ENCODE peak calls at places on chromosomes 16 and 17, in eight cellular contexts. W is cardiac muscle cell, H is MM.1S, Z is heart right ventricle, Q is lung, V is gastrocnemius medialis, T is tibial artery, J is astrocyte. B is an unnamed sample. For H3K4me1, the result is how much of the 10 kb centered on the place peaks cover.

GRCh38 chr17:78993241-78993956 is 13.7 kb upstream of the LGALS3BP start:
- DNase-seq in T (peak), Q (no peak), V (peak), W (peak), H (no peak), J (peak), Z (peak), B (peak)

GRCh38 chr17:48555616-48556533 is 11.0 kb upstream of the HOXB2 start:
- DNase-seq in Z (no peak), W (peak), Q (no peak), J (peak), V (no peak), T (no peak), H (no peak), B (peak)

GRCh38 chr16:47848481-47849109 is 307.2 kb downstream of the ABCC12 start:
- DNase-seq in Q (peak), Z (no peak), V (no peak), H (no peak), W (no peak), J (peak), T (no peak), B (no peak)

GRCh38 chr17:68684860-68685493 is 83.8 kb upstream of the FAM20A start:
- DNase-seq in T (no peak), W (no peak), Z (no peak), H (no peak), V (peak), Q (no peak), J (no peak), B (no peak)

GRCh38 chr16:53872248-53873221 is 168.6 kb downstream of the FTO start:
- DNase-seq in W (no peak), Q (no peak), Z (no peak), J (peak), V (no peak), T (no peak), H (no peak), B (no peak)

GRCh38 chr17:50630524-50631194 is 4.0 kb upstream of the ABCC3 start:
- DNase-seq in H (peak), T (no peak), W (peak), Q (peak), V (peak), J (no peak), Z (peak), B (peak)

GRCh38 chr17:49216953-49217650 is 6.6 kb downstream of the ABI3 start:
- DNase-seq in H (no peak), J (no peak), Z (peak), T (no peak), V (peak), Q (peak), W (no peak), B (no peak)

GRCh38 chr16:86889974-86890373 is 311.6 kb downstream of the FOXL1 start:
- DNase-seq in J (no peak), H (no peak), T (no peak), V (no peak), W (no peak), Z (no peak), Q (no peak), B (no peak)

GRCh38 chr16:70753694-70754325 is 47.1 kb downstream of the VAC14 start:
- DNase-seq in Q (no peak), Z (no peak), W (no peak), H (no peak), T (no peak), V (no peak), J (no peak), B (no peak)

GRCh38 chr16:64751906-64752305 is 370.0 kb downstream of the CDH11 start:
- DNase-seq in V (no peak), Q (no peak), Z (no peak), T (no peak), J (peak), H (no peak), W (no peak), B (no peak)

GRCh38 chr16:16096161-16096857 is 127.0 kb downstream of the ABCC6 start:
- DNase-seq in V (no peak), J (peak), T (peak), W (no peak), Z (no peak), Q (peak), H (no peak), B (no peak)

GRCh38 chr17:31558748-31559646 is 167.5 kb downstream of the RAB11FIP4 start:
- DNase-seq in J (peak), W (peak), Z (peak), Q (peak), V (peak), H (peak), T (peak), B (peak)

GRCh38 chr17:35540589-35541404 is 3.3 kb upstream of the SLFN12L start:
- DNase-seq in W (no peak), H (peak), Z (no peak), Q (peak), T (no peak), J (no peak), V (peak), B (peak)

GRCh38 chr16:20253825-20254224 is 73.5 kb downstream of the GP2 start:
- DNase-seq in H (no peak), Z (no peak), T (no peak), V (no peak), Q (no peak), J (no peak), W (no peak), B (no peak)

GRCh38 chr16:68368602-68368944 is 57.8 kb downstream of the PRMT7 start:
- DNase-seq in H (peak), Z (no peak), T (no peak), J (no peak), V (no peak), W (no peak), Q (no peak), B (no peak)

GRCh38 chr17:77508047-77508715 is 367.4 kb downstream of the SEC14L1 start:
- DNase-seq in W (no peak), T (peak), Q (no peak), H (no peak), Z (no peak), J (no peak), V (no peak), B (no peak)

GRCh38 chr16:17828012-17828411 is 357.3 kb upstream of the XYLT1 start:
- DNase-seq in H (no peak), Q (no peak), W (no peak), J (peak), Z (no peak), V (no peak), T (no peak), B (no peak)

GRCh38 chr16:78098087-78098486 is 1.4 kb upstream of the WWOX start:
- DNase-seq in Q (no peak), Z (no peak), H (no peak), W (no peak), T (no peak), V (no peak), J (no peak), B (no peak)

GRCh38 chr16:25692307-25692706 is 548 bp downstream of the HS3ST4 start:
- DNase-seq in Z (peak), V (no peak), W (peak), T (no peak), H (no peak), J (no peak), Q (no peak), B (no peak)

GRCh38 chr17:67491009-67491677 is 114.1 kb downstream of the PITPNC1 start:
- DNase-seq in Z (peak), T (peak), V (peak), Q (peak), W (no peak), H (no peak), J (peak), B (no peak)

GRCh38 chr16:83838151-83838550 is 30.4 kb downstream of the HSBP1 start:
- DNase-seq in J (no peak), T (no peak), V (no peak), H (no peak), Q (no peak), W (no peak), Z (no peak), B (no peak)

DNA sequence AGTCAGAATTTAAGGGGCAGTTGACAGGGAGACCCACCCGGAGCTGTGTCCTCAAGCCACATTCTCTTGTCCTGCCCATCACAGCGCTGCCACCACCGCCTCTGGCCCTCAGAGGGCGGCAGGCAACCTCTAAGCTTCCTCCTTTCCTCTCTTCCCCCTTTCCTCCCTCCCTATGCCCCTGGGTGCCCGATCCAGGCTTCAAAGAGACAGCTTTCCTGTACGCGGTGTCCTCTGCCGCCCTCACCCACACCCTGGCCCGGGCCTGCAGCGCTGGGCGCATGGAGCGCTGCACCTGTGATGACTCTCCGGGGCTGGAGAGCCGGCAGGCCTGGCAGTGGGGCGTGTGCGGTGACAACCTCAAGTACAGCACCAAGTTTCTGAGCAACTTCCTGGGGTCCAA is 23.5 kb downstream of the WNT9B start:
- DNase-seq in W (no peak), V (no peak), H (no peak), Z (no peak), Q (no peak), J (no peak), T (no peak), B (no peak)
- H3K4me3 ChIP-seq in W (no peak), V (no peak), H (no peak), Z (no peak), Q (no peak), J (no peak), T (no peak), B (no peak)

GRCh38 chr16:87958632-87959031 is 7.4 kb downstream of the BANP start:
- DNase-seq in W (no peak), V (no peak), Z (no peak), Q (no peak), J (no peak), H (no peak), T (no peak), B (no peak)
- H3K4me1 ChIP-seq in W (under half), V (under half), Z (under half), Q (under half), J (under half), H (under half), T (under half), B (under half)

GRCh38 chr17:7440823-7441174 is 1.5 kb downstream of the FGF11 start:
- DNase-seq in Q (no peak), V (peak), H (no peak), T (no peak), W (no peak), Z (peak), J (peak), B (peak)
- H3K4me3 ChIP-seq in Q (no peak), V (peak), H (no peak), T (no peak), W (peak), Z (peak), J (peak), B (no peak)

GRCh38 chr17:74776990-74777389 is 845 bp upstream of the NAT9 start:
- DNase-seq in T (no peak), W (no peak), Q (no peak), Z (no peak), H (no peak), J (no peak), V (no peak), B (no peak)
- H3K4me1 ChIP-seq in T (under half), W (under half), Q (under half), Z (under half), H (under half), J (under half), V (under half), B (half or more)

GRCh38 chr17:2453865-2454264 is 53.0 kb upstream of the MNT start:
- DNase-seq in T (no peak), V (no peak), W (no peak), Q (no peak), J (no peak), Z (no peak), H (no peak), B (no peak)
- H3K4me3 ChIP-seq in T (no peak), V (no peak), W (no peak), Q (no peak), J (no peak), Z (no peak), H (no peak), B (no peak)

B was measured in naive thymus-derived CD4-positive, alpha-beta T cell.